ENCODE peak calls at places on chromosomes 3 and 15, in five cellular contexts. M is endothelial cell of umbilical vein, Q is HCT116, A is stomach, V is GM12878. Y is an unnamed sample.

GRCh38 chr3:134376385-134376765 is 2.1 kb upstream of the AMOTL2 start:
- DNase-seq in M (no peak), Q (no peak), A (no peak), V (no peak), Y (no peak)

GRCh38 chr3:47874438-47874837 is 71.5 kb downstream of the DHX30 start:
- DNase-seq in M (no peak), Q (no peak), A (no peak), V (no peak), Y (no peak)

GRCh38 chr15:92650256-92650655 is 5.3 kb downstream of the FAM174B start:
- DNase-seq in M (no peak), Q (no peak), A (no peak), V (no peak), Y (no peak)

GRCh38 chr3:17639257-17639656 is 103.2 kb downstream of the TBC1D5 start:
- DNase-seq in M (peak), Q (peak), A (no peak), V (no peak), Y (no peak)

GRCh38 chr15:93837450-93837849 is 393.9 kb upstream of the MCTP2 start:
- DNase-seq in M (no peak), Q (no peak), A (no peak), V (no peak), Y (no peak)

GRCh38 chr3:194315088-194315964 is 35.8 kb downstream of the CPN2 start:
- DNase-seq in M (peak), Q (peak), A (peak), V (peak), Y (peak)

GRCh38 chr3:52028572-52028971 is 27.8 kb downstream of the DUSP7 start:
- DNase-seq in M (no peak), Q (no peak), A (no peak), V (no peak), Y (no peak)

GRCh38 chr15:55741592-55742497 is 1.1 kb downstream of the PRTG start:
- DNase-seq in M (peak), Q (no peak), A (no peak), V (no peak), Y (no peak)

GRCh38 chr3:171827385-171827784 is 15.8 kb upstream of the TMEM212 start:
- DNase-seq in M (no peak), Q (no peak), A (no peak), V (no peak), Y (no peak)

GRCh38 chr15:47331796-47332480 is 385.4 kb upstream of the SEMA6D start:
- DNase-seq in M (no peak), Q (no peak), A (no peak), V (no peak), Y (no peak)

GRCh38 chr3:11634081-11634635 is 9.6 kb downstream of the VGLL4 start:
- DNase-seq in M (peak), Q (no peak), A (no peak), V (no peak), Y (no peak)

GRCh38 chr3:123620338-123620737 is 35.5 kb upstream of the HACD2 start:
- DNase-seq in M (no peak), Q (no peak), A (no peak), V (no peak), Y (no peak)

GRCh38 chr15:28260722-28261121 is 61.3 kb downstream of the HERC2 start:
- DNase-seq in M (peak), Q (no peak), A (no peak), V (no peak), Y (no peak)

GRCh38 chr3:159902531-159903314 is 85.9 kb upstream of the IL12A start:
- DNase-seq in M (no peak), Q (no peak), A (no peak), V (no peak), Y (no peak)

GRCh38 chr15:62277816-62278394 is 112.8 kb upstream of the C2CD4B start:
- DNase-seq in M (no peak), Q (no peak), A (no peak), V (no peak), Y (no peak)

GRCh38 chr15:39462691-39463090 is 118.2 kb upstream of the THBS1 start:
- DNase-seq in M (peak), Q (no peak), A (no peak), V (no peak), Y (no peak)

GRCh38 chr15:89781055-89781454 is 4.9 kb downstream of the MESP2 start:
- DNase-seq in M (no peak), Q (no peak), A (no peak), V (no peak), Y (no peak)

DNA sequence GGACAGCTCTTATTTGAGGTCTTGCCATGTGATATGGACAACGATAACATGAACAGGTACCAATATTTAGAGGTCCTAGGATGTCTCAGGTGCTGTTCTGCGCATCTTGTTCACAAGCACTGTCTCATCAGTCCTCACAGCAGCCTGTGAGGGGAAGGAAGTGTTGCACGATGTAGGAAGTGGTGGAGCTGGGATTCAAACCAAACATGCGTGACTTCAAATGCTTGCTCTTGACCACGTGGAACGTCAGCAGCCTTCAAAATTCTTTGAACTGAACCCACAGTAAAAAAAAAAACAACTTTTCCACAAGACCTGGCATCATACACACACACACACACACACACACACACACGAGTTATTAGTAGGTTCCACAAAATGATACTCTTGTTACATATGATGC is 153.4 kb upstream of the SMAD3 start:
- DNase-seq in M (no peak), Q (no peak), A (no peak), V (no peak), Y (no peak)
- TF ChIP-seq POLR2AphosphoS5 in M (no peak), Q (no peak), A (no peak), V (no peak), Y (no peak)

GRCh38 chr3:107289354-107289753 is 87.9 kb upstream of the CCDC54 start:
- DNase-seq in M (no peak), Q (no peak), A (no peak), V (no peak), Y (no peak)

GRCh38 chr3:107284570-107284969 is 92.7 kb upstream of the CCDC54 start:
- DNase-seq in M (no peak), Q (no peak), A (no peak), V (no peak), Y (no peak)

GRCh38 chr3:107285197-107285596 is 92.0 kb upstream of the CCDC54 start:
- DNase-seq in M (no peak), Q (no peak), A (no peak), V (no peak), Y (no peak)

DNA sequence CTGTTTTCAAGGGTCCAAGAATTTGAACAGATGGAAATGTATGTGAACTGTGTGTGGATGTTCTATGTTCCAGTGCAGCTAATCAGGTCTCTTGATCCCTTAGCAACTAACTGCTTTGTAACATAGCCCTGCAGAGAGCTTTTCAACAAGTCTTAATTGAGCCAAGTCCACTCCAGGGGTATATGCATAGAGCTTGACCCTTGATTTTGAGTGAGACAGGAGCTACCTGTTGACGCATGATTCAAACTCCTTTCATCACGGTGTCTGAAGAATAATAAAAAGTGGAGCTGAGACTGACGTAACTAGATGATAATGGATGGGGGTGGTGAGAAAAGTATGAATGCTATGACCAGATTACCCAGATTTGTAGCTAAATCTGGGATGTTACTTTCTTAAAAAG is 93.3 kb upstream of the CCDC54 start:
- DNase-seq in M (no peak), Q (no peak), A (no peak), V (no peak), Y (no peak)
- TF ChIP-seq POLR2AphosphoS5 in M (no peak), Q (no peak), A (no peak), V (no peak), Y (no peak)

GRCh38 chr15:88004379-88004778 is 252.2 kb downstream of the NTRK3 start:
- DNase-seq in M (no peak), Q (no peak), A (no peak), V (no peak), Y (no peak)
- TF ChIP-seq POLR2AphosphoS5 in M (no peak), Q (no peak), A (no peak), V (no peak), Y (no peak)

DNA sequence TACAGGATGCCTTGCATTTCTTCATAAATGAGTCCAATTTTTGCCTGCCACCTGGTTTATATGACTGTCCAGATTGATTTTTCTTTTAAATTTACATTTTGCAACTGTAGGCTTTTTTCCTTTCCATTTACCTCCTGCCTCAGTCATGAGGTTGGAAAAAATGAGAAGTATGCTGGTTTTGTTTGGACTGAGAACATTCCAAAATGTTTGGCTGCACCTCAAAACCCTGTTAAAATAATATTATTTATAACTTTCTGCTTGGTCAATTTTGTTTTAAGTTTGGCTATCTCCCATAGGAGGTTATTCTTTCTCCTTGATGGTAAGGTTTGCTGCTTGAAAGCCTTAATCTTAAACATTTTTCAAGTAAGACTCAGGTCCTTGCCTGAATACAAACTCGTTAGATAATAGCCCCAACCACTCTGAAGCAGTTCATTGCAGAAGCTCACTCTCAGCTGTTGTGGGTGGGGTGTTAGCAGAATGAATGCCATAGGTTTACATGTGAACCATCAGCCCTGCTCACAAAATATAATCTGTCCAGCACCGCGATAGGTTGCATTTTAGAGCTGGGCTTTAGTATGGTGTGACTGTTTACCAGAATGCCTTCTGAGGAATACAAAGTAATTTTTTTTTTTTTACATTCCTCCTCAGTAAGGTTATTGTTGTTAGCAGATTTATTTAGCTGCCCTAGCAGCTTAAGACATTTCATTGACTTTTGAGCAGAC is 630.9 kb upstream of the KCNMB2 start:
- DNase-seq in M (peak), Q (no peak), A (no peak), V (no peak), Y (no peak)
- TF ChIP-seq POLR2AphosphoS5 in M (no peak), Q (no peak), A (no peak), V (no peak), Y (no peak)

GRCh38 chr15:44537728-44538240 is 837 bp downstream of the EIF3J start:
- DNase-seq in M (no peak), Q (no peak), A (no peak), V (no peak), Y (no peak)

GRCh38 chr15:44536962-44537727 is at the start of gene EIF3J:
- DNase-seq in M (peak), Q (peak), A (peak), V (peak), Y (peak)

GRCh38 chr15:44535509-44536297 is 1.2 kb upstream of the EIF3J start:
- DNase-seq in M (no peak), Q (no peak), A (no peak), V (no peak), Y (no peak)

GRCh38 chr15:44535092-44535491 is 1.9 kb upstream of the EIF3J start:
- DNase-seq in M (no peak), Q (no peak), A (no peak), V (no peak), Y (no peak)

GRCh38 chr15:44536298-44536961 is 517 bp upstream of the EIF3J start:
- DNase-seq in M (peak), Q (peak), A (peak), V (no peak), Y (no peak)
- TF ChIP-seq POLR2AphosphoS5 in M (peak), Q (peak), A (peak), V (peak), Y (peak)

DNA sequence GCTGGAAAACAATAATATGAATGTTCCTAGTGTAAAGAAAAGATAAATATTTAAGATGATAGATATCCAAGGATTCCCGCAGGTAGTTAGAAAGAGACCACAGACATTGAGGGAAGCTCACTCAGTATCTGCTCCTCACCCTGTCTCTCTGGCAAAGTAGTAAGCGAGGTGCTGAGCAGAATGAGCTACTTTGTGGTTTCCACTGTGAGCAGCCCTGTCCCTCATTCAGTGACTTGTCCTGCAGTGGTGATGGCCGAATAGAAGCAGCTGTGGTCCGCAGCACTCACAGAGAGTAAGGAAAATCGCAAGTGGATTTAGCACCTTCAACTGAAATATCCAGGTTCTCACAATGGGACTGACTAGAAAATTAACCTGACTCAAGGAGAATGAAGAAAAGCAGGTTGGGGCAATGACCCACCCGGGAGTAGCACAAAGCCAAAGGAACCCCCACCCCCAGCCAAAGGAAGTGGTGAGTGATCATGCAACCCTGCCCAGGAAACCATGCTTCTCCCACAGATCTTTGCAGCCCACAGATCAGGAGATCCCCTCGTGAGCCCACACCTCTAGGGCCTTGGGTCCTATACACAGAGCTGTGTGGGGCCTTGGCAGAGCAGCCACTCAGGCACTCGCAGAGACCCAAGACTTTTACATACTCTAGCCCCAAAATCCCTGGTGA is 21.8 kb upstream of the SLC25A38 start:
- DNase-seq in M (no peak), Q (no peak), A (no peak), V (no peak), Y (no peak)
- TF ChIP-seq POLR2AphosphoS5 in M (no peak), Q (no peak), A (no peak), V (peak), Y (no peak)